ENCODE peak calls at places on chromosome 13, in six cellular contexts. G, V, Z, C, K and F are unnamed samples.

GRCh38 chr13:59493436-59493965 is 670.2 kb downstream of the DIAPH3 start:
- DNase-seq in V (no peak), C (no peak), K (no peak), Z (no peak), G (no peak), F (no peak)

GRCh38 chr13:79311456-79311855 is 94.6 kb downstream of the RBM26 start:
- DNase-seq in Z (no peak), K (no peak), G (no peak), C (no peak), V (no peak), F (no peak)

GRCh38 chr13:84834201-84834600 is 951.9 kb upstream of the SLITRK1 start:
- DNase-seq in V (no peak), Z (no peak), K (no peak), C (no peak), G (no peak), F (no peak)

GRCh38 chr13:91406619-91407018 is 8.2 kb downstream of the GPC5 start:
- DNase-seq in V (no peak), Z (no peak), C (no peak), K (peak), G (peak), F (no peak)

GRCh38 chr13:40179882-40180281 is 486.6 kb downstream of the FOXO1 start:
- DNase-seq in G (no peak), Z (no peak), K (no peak), V (no peak), C (no peak), F (no peak)

GRCh38 chr13:66102864-66103263 is 1127.3 kb downstream of the PCDH9 start:
- DNase-seq in G (no peak), V (no peak), K (no peak), Z (no peak), C (no peak), F (no peak)

GRCh38 chr13:47256618-47257017 is 359.8 kb upstream of the HTR2A start:
- DNase-seq in Z (no peak), K (no peak), V (no peak), C (no peak), G (no peak), F (no peak)

GRCh38 chr13:21557995-21558394 is 46.0 kb downstream of the MICU2 start:
- DNase-seq in Z (no peak), K (peak), V (no peak), G (peak), C (no peak), F (no peak)

GRCh38 chr13:104810242-104810641 is 1725.2 kb downstream of the EFNB2 start:
- DNase-seq in G (no peak), K (no peak), C (no peak), Z (no peak), V (no peak), F (no peak)

GRCh38 chr13:32610977-32611376 is 24.7 kb downstream of the PDS5B start:
- DNase-seq in G (no peak), V (no peak), Z (no peak), C (no peak), K (no peak), F (no peak)

GRCh38 chr13:39417131-39417530 is 185.9 kb downstream of the LHFPL6 start:
- DNase-seq in G (no peak), Z (no peak), C (no peak), K (no peak), V (no peak), F (no peak)

GRCh38 chr13:101730420-101731000 is 278.0 kb downstream of the ITGBL1 start:
- DNase-seq in V (no peak), G (no peak), K (no peak), Z (no peak), C (no peak), F (no peak)

GRCh38 chr13:40515702-40516101 is 150.7 kb downstream of the FOXO1 start:
- DNase-seq in Z (no peak), V (no peak), C (no peak), G (no peak), K (no peak), F (no peak)

GRCh38 chr13:113920606-113921306 is 53.1 kb downstream of the C13orf46 start:
- DNase-seq in K (no peak), G (no peak), V (no peak), Z (peak), C (no peak), F (no peak)

GRCh38 chr13:102948006-102948405 is 102.2 kb downstream of the ERCC5 start:
- DNase-seq in G (no peak), K (no peak), V (no peak), C (no peak), Z (no peak), F (no peak)

GRCh38 chr13:111625526-111626315 is 305.3 kb downstream of the TEX29 start:
- DNase-seq in C (no peak), V (no peak), Z (no peak), K (no peak), G (no peak), F (no peak)

GRCh38 chr13:104256701-104257100 is 1190.5 kb upstream of the SLC10A2 start:
- DNase-seq in C (no peak), G (no peak), Z (no peak), V (no peak), K (no peak), F (no peak)

GRCh38 chr13:84445776-84446175 is 563.5 kb upstream of the SLITRK1 start:
- DNase-seq in C (no peak), K (no peak), Z (no peak), G (no peak), V (no peak), F (no peak)

GRCh38 chr13:75312884-75313520 is 169.0 kb downstream of the TBC1D4 start:
- DNase-seq in G (no peak), V (no peak), Z (no peak), K (no peak), C (no peak), F (no peak)

GRCh38 chr13:22002893-22003292 is 332.0 kb downstream of the FGF9 start:
- DNase-seq in Z (no peak), G (no peak), V (no peak), K (no peak), C (no peak), F (no peak)

GRCh38 chr13:24050292-24050711 is 110.2 kb upstream of the SPATA13 start:
- DNase-seq in Z (peak), V (no peak), G (no peak), K (no peak), C (no peak), F (peak)

GRCh38 chr13:21670006-21670882 is 629 bp upstream of the FGF9 start:
- DNase-seq in K (no peak), Z (peak), V (peak), G (peak), C (no peak), F (peak)

GRCh38 chr13:72125561-72125960 is 258.6 kb upstream of the DACH1 start:
- DNase-seq in K (no peak), Z (no peak), V (no peak), C (no peak), G (no peak), F (no peak)

GRCh38 chr13:35979378-35979911 is 151.7 kb downstream of the DCLK1 start:
- DNase-seq in G (no peak), C (no peak), Z (peak), V (peak), K (no peak), F (peak)

GRCh38 chr13:95485518-95486144 is 66.9 kb upstream of the CLDN10 start:
- DNase-seq in G (no peak), Z (no peak), V (no peak), C (no peak), K (no peak), F (no peak)

GRCh38 chr13:90447735-90448103 is 899.8 kb upstream of the MIR17HG start:
- DNase-seq in K (no peak), G (no peak), Z (no peak), V (no peak), C (no peak), F (no peak)

GRCh38 chr13:101289764-101290163 is 126.5 kb downstream of the NALCN start:
- DNase-seq in K (no peak), V (no peak), Z (no peak), C (no peak), G (no peak), F (no peak)

GRCh38 chr13:112837371-112838037 is 131.5 kb upstream of the MCF2L start:
- DNase-seq in G (no peak), C (no peak), K (no peak), Z (no peak), V (no peak), F (peak)

GRCh38 chr13:50720856-50721663 is 122.4 kb downstream of the DLEU7 start:
- DNase-seq in G (no peak), V (no peak), Z (no peak), K (no peak), C (no peak), F (no peak)

DNA sequence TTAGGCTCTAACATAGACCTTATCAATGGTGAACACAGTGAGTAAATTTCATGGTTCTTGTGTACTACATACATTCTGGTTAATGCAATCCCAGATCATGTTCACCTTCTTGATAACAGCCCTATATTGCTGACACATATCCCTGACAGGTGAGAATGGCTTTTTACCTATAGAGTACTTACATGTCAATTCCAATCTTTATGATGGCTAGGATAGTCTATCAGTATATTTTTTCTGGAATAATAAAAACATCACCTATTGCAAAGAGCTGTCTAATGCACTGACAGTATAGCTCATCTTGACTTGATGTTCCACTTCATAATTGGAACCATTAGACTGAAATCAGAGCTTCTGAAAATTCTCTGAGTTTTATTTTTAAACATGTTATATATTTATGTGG is 199.4 kb downstream of the ENOX1 start:
- DNase-seq in V (no peak), Z (no peak), G (no peak), K (no peak), C (no peak), F (no peak)
- TF ChIP-seq EP300 in V (no peak), Z (no peak), G (no peak), K (no peak), C (no peak), F (no peak)

DNA sequence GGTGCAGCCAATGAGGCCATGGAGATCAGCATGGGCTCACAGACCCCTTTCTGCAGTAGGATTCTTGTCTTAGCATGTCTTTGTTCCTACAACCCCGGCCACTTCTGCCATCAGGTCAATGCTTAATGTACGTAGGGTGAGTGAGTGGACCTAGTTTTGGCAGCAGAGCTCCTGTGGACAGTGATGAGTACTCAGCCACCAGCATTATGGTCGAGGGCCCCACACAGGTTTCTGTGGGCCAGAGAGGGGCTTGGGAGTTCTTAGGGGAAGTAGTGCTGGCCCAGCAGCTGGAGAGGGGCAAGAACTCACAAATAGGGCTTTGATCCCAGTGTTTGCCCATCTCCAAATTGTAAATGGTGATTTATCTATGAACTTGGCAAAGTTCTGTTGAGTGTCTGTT is 184.9 kb downstream of the MTUS2 start:
- DNase-seq in G (no peak), V (no peak), K (no peak), Z (no peak), C (no peak), F (no peak)
- TF ChIP-seq POLR2AphosphoS5 in G (no peak), V (no peak), K (no peak), Z (no peak), C (no peak), F (no peak)

GRCh38 chr13:46170687-46171086 is 11.3 kb downstream of the LCP1 start:
- DNase-seq in V (no peak), Z (no peak), G (no peak), C (no peak), K (peak), F (no peak)

GRCh38 chr13:46171223-46171622 is 10.8 kb downstream of the LCP1 start:
- DNase-seq in Z (no peak), G (no peak), K (no peak), C (no peak), V (no peak), F (no peak)

GRCh38 chr13:46171739-46172138 is 10.2 kb downstream of the LCP1 start:
- DNase-seq in C (no peak), Z (no peak), V (no peak), G (no peak), K (no peak), F (no peak)

GRCh38 chr13:46173656-46174055 is 8.3 kb downstream of the LCP1 start:
- DNase-seq in K (no peak), G (no peak), C (no peak), V (no peak), Z (no peak), F (no peak)

GRCh38 chr13:46172531-46172991 is 9.4 kb downstream of the LCP1 start:
- DNase-seq in Z (no peak), C (no peak), K (no peak), G (no peak), V (peak), F (no peak)
- TF ChIP-seq POLR2A in Z (no peak), C (peak), K (no peak), G (no peak), V (no peak), F (no peak)

DNA sequence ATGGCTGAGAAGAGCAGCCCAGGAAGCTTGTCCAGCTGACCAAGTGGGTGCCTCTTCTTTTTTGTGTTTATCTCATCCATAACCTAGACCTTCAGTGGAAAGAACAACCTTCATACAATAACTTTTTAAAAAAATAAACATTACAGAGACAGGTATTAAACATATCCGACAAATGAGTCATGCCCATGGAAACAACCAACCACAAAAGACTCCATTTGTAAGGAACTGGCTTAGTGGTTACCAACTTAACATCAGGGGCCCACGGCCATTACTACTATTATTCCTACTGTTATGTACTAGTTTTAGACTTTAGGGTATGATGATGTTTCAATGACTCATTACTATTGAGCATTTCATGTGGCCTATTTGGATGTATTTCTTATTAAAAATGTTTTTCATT is 191.7 kb upstream of the SERP2 start:
- DNase-seq in V (no peak), G (no peak), Z (no peak), C (no peak), K (no peak), F (no peak)
- TF ChIP-seq EP300 in V (no peak), G (no peak), Z (no peak), C (no peak), K (no peak), F (no peak)

GRCh38 chr13:30797847-30798246 is 62.5 kb downstream of the ALOX5AP start:
- DNase-seq in C (no peak), Z (no peak), K (no peak), V (no peak), G (no peak), F (peak)

GRCh38 chr13:30802501-30802900 is 67.2 kb downstream of the ALOX5AP start:
- DNase-seq in C (no peak), K (no peak), V (no peak), Z (no peak), G (no peak), F (peak)

GRCh38 chr13:30802953-30803478 is 67.7 kb downstream of the ALOX5AP start:
- DNase-seq in K (peak), C (peak), Z (peak), V (peak), G (peak), F (peak)

GRCh38 chr13:30798776-30799625 is 63.7 kb downstream of the ALOX5AP start:
- DNase-seq in V (no peak), Z (no peak), G (no peak), C (no peak), K (peak), F (peak)

DNA sequence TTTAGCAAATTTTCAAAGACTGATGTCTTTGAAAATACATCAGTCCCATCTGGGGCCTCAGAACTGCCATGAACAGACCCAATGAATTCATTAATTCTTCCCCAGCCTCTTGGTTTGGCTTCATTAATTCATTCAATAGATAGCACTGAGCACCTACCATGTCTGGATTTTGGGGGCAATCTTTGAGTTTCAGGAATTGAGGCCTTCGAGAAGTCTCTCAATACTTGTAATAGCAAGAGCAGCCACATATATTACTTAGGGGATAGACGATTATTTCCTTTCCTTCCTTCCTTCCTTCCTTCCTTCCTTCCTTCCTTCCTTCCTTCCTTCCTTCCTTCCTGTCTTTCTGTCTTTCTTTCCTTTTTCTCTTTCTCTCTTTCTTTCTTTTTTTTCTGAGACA is 64.8 kb downstream of the ALOX5AP start:
- DNase-seq in C (no peak), V (no peak), G (no peak), Z (no peak), K (no peak), F (no peak)
- TF ChIP-seq POLR2AphosphoS5 in C (no peak), V (no peak), G (no peak), Z (no peak), K (no peak), F (no peak)

DNA sequence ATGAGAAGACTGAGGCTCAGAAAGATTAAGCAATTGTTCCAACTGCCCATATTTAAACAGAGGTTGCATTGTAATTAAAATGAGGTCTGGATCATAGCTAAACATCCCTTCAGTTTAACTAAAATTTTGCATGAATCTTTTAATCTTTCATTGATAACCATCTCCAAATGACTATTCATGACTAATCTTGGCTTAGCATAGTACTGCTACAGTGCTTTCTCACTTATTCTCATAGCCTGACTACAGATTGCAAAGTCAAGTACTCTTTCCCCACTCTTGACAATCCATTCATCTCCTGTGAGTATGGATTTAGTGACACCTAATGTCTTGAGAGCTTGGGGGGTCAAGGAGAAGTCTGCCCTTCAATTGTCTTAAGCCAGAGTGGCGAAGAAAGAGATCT is 258.4 kb downstream of the RFC3 start:
- DNase-seq in V (no peak), Z (no peak), G (no peak), C (no peak), K (no peak), F (no peak)
- TF ChIP-seq POLR2A in V (no peak), Z (no peak), G (no peak), C (no peak), K (no peak), F (no peak)

GRCh38 chr13:109146912-109147624 is 517.7 kb downstream of the MYO16 start:
- DNase-seq in K (no peak), C (no peak), G (no peak), V (no peak), Z (no peak), F (no peak)
- TF ChIP-seq EP300 in K (no peak), C (no peak), G (no peak), V (no peak), Z (no peak), F (no peak)

DNA sequence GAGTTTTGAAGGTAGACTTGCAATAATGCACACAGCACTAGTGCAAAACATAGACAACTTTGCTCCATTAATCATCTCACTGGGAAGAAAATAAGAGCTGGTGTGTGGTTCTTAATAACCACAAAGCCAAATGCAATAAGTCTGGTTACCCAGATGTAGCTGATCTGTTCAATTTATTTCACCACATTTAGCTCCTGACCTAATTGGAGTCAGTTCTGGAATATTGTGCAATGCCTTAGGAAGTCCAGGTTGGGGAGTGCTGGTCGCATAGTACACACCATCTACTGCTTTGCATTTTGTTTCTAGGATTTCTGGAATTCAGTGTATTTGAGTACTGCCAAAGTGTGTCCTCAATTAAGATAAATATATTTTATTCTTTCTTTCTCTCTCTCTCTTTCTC is 483.3 kb upstream of the SPRY2 start:
- DNase-seq in G (no peak), K (no peak), C (no peak), V (no peak), Z (no peak), F (no peak)
- TF ChIP-seq POLR2AphosphoS5 in G (no peak), K (no peak), C (no peak), V (peak), Z (peak), F (peak)

DNA sequence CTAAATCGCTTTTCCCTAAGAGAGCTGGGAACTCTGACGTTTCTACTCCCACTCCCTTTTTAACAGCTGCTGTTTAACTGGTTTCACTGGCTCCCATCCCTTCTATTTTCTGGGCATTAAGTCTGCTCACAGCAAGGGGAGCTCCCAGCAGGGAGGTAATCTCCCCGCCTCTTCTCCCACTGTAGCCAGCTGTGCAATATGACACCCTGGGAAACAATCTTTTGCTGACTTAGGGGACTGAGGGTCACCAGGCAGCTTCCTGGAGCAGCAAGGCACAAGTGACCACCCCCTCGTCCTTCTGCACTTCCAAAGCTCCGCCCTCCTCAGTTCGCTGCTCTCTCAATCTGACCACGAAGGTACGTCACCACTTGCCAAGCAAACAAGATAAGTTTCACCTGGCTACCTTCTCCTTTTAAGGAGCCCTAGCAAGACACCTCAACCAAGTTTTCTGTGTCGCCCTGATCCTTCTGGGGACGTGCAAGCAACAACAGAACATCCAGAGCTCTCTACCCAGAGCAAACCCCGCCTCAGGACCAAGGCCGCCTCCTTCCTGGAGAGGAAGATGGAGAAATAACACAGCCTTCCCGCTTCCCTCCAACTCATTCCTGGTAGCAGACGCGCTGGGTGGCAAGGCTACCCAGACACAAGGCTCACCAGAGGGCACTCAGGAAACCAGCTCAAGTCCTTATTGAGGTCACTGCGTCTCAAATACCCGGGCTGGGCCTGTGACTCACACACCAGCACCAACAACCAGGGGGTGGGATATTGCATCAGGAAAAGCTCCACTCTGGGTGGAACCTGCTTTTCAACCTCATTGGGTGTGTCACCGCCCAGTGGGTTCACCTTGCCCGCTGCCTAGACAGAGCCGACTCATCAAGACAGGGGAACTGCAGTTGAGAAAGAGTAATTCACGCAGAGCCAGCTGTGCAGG is 92.4 kb downstream of the STK24 start:
- DNase-seq in C (no peak), V (peak), K (peak), G (peak), Z (peak), F (peak)
- TF ChIP-seq POLR2A in C (no peak), V (peak), K (no peak), G (no peak), Z (no peak), F (peak)